ENCODE peak calls at places on chromosomes 2 and 18, in five cellular contexts. E, X, D, A and R are unnamed samples.

GRCh38 chr18:57789759-57790158 is 13.4 kb downstream of the ATP8B1 start:
- DNase-seq in X (no peak), A (no peak), E (no peak), D (no peak), R (no peak)

GRCh38 chr18:54647176-54647575 is 56.1 kb downstream of the DYNAP start:
- DNase-seq in D (peak), X (no peak), A (no peak), E (no peak), R (peak)

GRCh38 chr2:213157242-213157641 is 5.8 kb upstream of the IKZF2 start:
- DNase-seq in A (no peak), E (no peak), X (no peak), D (no peak), R (no peak)

GRCh38 chr2:159758239-159758638 is 39.8 kb downstream of the CD302 start:
- DNase-seq in A (no peak), X (no peak), D (no peak), E (no peak), R (no peak)

GRCh38 chr2:134391751-134392160 is 137.9 kb downstream of the MGAT5 start:
- DNase-seq in A (no peak), X (no peak), E (no peak), D (no peak), R (no peak)

GRCh38 chr2:123303735-123304134 is 721.4 kb upstream of the CNTNAP5 start:
- DNase-seq in E (peak), D (no peak), X (no peak), A (no peak), R (no peak)

GRCh38 chr2:139369423-139370409 is 589.5 kb upstream of the NXPH2 start:
- DNase-seq in A (no peak), D (no peak), E (peak), X (no peak), R (no peak)

GRCh38 chr2:43792653-43793052 is 18.8 kb downstream of the DYNC2LI1 start:
- DNase-seq in A (no peak), X (no peak), E (no peak), D (no peak), R (no peak)

GRCh38 chr2:100235098-100235497 is 87.2 kb downstream of the LONRF2 start:
- DNase-seq in A (no peak), X (no peak), D (no peak), E (no peak), R (no peak)

GRCh38 chr18:3453540-3454364 is 3.8 kb downstream of the TGIF1 start:
- DNase-seq in D (no peak), A (peak), E (peak), X (peak), R (peak)